ENCODE peak calls at places on chromosomes 5 and 9, in six cellular contexts. C is HepG2, W is foreskin fibroblast, Y is AG09319, D is choroid plexus epithelial cell, P is WTC11. I is an unnamed sample.

GRCh38 chr9:130448035-130448624 is 3.4 kb downstream of the ASS1 start:
- DNase-seq in C (no peak), W (peak), Y (peak), D (peak), P (peak), I (no peak)

GRCh38 chr9:100730126-100730525 is 152.2 kb downstream of the CAVIN4 start:
- DNase-seq in C (no peak), W (no peak), Y (no peak), D (no peak), P (no peak), I (no peak)

GRCh38 chr9:26508897-26509296 is 383.7 kb downstream of the CAAP1 start:
- DNase-seq in C (no peak), W (no peak), Y (no peak), D (no peak), P (no peak), I (no peak)

GRCh38 chr9:93945400-93946337 is 9.5 kb downstream of the BARX1 start:
- DNase-seq in C (no peak), W (no peak), Y (no peak), D (no peak), P (no peak), I (no peak)

GRCh38 chr5:66840527-66841013 is 244.4 kb downstream of the MAST4 start:
- DNase-seq in C (peak), W (peak), Y (no peak), D (no peak), P (no peak), I (no peak)

GRCh38 chr5:87686975-87687374 is 274.2 kb upstream of the CCNH start:
- DNase-seq in C (no peak), W (no peak), Y (no peak), D (no peak), P (no peak), I (no peak)

GRCh38 chr5:118405650-118406061 is 582.7 kb downstream of the DTWD2 start:
- DNase-seq in C (no peak), W (no peak), Y (no peak), D (no peak), P (peak), I (no peak)

GRCh38 chr5:123628860-123629544 is 117.0 kb downstream of the CSNK1G3 start:
- DNase-seq in C (no peak), W (no peak), Y (no peak), D (no peak), P (no peak), I (no peak)

GRCh38 chr5:180142824-180143610 is 66.0 kb downstream of the RASGEF1C start:
- DNase-seq in C (no peak), W (no peak), Y (no peak), D (no peak), P (no peak), I (no peak)

GRCh38 chr5:132176543-132176945 is 51.1 kb downstream of the P4HA2 start:
- DNase-seq in C (no peak), W (no peak), Y (no peak), D (no peak), P (peak), I (no peak)

GRCh38 chr9:79057576-79057975 is 514.2 kb upstream of the TLE4 start:
- DNase-seq in C (no peak), W (peak), Y (peak), D (peak), P (no peak), I (no peak)

GRCh38 chr9:38232895-38233294 is 159.6 kb upstream of the ALDH1B1 start:
- DNase-seq in C (no peak), W (no peak), Y (no peak), D (no peak), P (no peak), I (no peak)

GRCh38 chr5:172410160-172410559 is 44.2 kb downstream of the SH3PXD2B start:
- DNase-seq in C (no peak), W (peak), Y (no peak), D (peak), P (no peak), I (no peak)

GRCh38 chr9:22142681-22143080 is 133.6 kb upstream of the CDKN2B start:
- DNase-seq in C (no peak), W (peak), Y (no peak), D (peak), P (no peak), I (no peak)

GRCh38 chr9:125024917-125025316 is 84.0 kb upstream of the GOLGA1 start:
- DNase-seq in C (no peak), W (no peak), Y (no peak), D (no peak), P (no peak), I (no peak)

GRCh38 chr5:164256351-164256750 is 750.9 kb downstream of the MAT2B start:
- DNase-seq in C (no peak), W (peak), Y (no peak), D (no peak), P (no peak), I (no peak)

GRCh38 chr9:133187561-133188005 is 21.5 kb downstream of the OBP2B start:
- DNase-seq in C (no peak), W (no peak), Y (no peak), D (no peak), P (no peak), I (no peak)

GRCh38 chr9:86836797-86837196 is 110.5 kb downstream of the GAS1 start:
- DNase-seq in C (no peak), W (no peak), Y (no peak), D (no peak), P (no peak), I (no peak)

GRCh38 chr9:86838883-86839497 is 108.3 kb downstream of the GAS1 start:
- DNase-seq in C (no peak), W (no peak), Y (no peak), D (no peak), P (no peak), I (no peak)

GRCh38 chr9:86842573-86842972 is 104.7 kb downstream of the GAS1 start:
- DNase-seq in C (no peak), W (no peak), Y (no peak), D (no peak), P (no peak), I (no peak)

GRCh38 chr9:86837345-86837744 is 110.0 kb downstream of the GAS1 start:
- DNase-seq in C (no peak), W (no peak), Y (no peak), D (no peak), P (no peak), I (no peak)

GRCh38 chr9:86839522-86839921 is 107.8 kb downstream of the GAS1 start:
- DNase-seq in C (no peak), W (no peak), Y (no peak), D (no peak), P (no peak), I (no peak)
- TF ChIP-seq CTCF in C (no peak), W (no peak), Y (no peak), D (no peak), P (no peak), I (no peak)

DNA sequence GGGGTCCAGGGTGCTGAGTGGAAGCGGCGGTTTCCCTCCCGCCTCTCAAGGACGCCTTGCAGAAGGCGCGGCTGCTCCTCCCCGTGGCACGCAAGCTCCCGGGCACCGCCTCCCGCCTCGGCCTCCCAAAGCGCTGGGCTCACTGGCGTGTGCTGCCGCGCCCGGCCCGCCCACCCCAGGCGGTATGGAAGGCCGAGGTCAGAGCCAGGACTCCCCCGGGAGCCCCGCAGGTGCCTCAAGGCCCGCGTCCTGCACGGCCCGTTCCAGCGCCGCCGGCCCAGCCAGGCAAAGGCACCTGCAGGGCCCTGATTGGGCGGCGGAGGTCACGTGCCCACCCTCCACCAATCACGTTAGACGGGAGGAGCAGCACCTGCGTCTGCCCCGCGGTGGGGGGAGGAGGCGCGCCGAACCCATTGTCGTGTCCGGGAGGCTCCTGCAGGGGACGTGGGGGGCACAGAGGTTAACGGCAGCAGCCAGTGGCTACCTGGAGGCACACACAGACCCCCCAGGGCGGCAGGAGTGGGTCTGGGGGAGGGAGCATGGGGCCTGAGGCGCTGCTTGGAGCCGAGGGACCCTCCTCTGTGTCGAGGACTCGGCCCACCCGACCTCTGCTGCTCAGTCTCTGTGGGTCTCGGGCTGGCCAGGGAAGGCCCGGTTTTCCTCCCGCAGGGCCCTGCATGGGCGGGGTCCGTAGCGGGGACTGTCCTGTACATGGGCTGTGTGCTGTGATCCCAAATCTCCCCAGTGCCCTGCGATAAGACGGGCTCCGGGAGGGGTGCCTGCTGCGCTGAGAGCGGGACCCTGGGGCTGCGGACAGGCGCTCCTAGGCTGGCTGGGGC is 2.0 kb upstream of the LCN12 start:
- DNase-seq in C (peak), W (peak), Y (peak), D (peak), P (peak), I (peak)
- TF ChIP-seq CTCF in C (peak), W (no peak), Y (no peak), D (no peak), P (no peak), I (peak)

GRCh38 chr5:146040559-146040958 is 64.8 kb downstream of the PLAC8L1 start:
- DNase-seq in C (no peak), W (no peak), Y (no peak), D (peak), P (no peak), I (no peak)

GRCh38 chr5:146042628-146043279 is 62.6 kb downstream of the PLAC8L1 start:
- DNase-seq in C (no peak), W (peak), Y (peak), D (peak), P (no peak), I (peak)

GRCh38 chr5:146039420-146039819 is 66.0 kb downstream of the PLAC8L1 start:
- DNase-seq in C (no peak), W (no peak), Y (no peak), D (no peak), P (no peak), I (no peak)

GRCh38 chr5:146043722-146044121 is 61.7 kb downstream of the PLAC8L1 start:
- DNase-seq in C (no peak), W (no peak), Y (no peak), D (no peak), P (no peak), I (no peak)

DNA sequence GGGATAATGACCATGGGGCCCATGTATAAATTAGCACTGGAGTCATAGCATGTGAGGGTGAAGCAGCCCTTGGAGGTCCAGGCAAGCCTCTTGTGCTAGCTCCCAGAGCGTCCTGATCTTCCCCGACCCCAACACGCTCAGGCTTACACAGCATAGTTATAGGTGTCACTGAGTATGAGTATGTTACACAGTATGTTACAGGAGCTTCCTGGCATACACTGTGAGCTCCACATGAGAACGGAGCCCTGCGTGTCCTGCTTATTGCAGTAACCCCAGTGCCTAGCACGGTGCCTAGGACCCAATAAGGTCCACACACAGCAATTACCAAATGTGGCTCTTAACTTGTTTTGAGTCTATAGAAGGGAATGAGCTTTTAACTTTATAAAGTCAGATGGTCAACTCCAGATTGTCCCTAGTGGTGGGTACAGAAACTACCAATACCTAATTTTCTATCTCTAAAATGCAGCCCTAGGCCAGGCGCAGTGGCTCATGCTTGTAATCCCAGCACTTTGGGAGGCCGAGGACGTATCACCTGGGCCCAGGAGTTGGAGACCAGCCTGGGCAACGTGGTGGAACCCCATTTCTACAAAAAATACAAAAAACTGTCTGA is 64.1 kb downstream of the PLAC8L1 start:
- DNase-seq in C (no peak), W (peak), Y (no peak), D (peak), P (no peak), I (no peak)
- TF ChIP-seq CTCF in C (peak), W (peak), Y (peak), D (peak), P (no peak), I (peak)

GRCh38 chr5:177498013-177498847 is 826 bp upstream of the PDLIM7 start:
- DNase-seq in C (peak), W (peak), Y (no peak), D (peak), P (peak), I (no peak)

GRCh38 chr5:177497011-177497296 is 450 bp downstream of the PDLIM7 start:
- DNase-seq in C (no peak), W (no peak), Y (no peak), D (no peak), P (no peak), I (no peak)

GRCh38 chr5:177495243-177496060 is 2.0 kb downstream of the PDLIM7 start:
- DNase-seq in C (peak), W (peak), Y (peak), D (peak), P (peak), I (no peak)

GRCh38 chr5:177496111-177497010 is 1.0 kb downstream of the PDLIM7 start:
- DNase-seq in C (peak), W (peak), Y (peak), D (peak), P (peak), I (peak)

GRCh38 chr5:177497297-177498012 is at the start of gene PDLIM7:
- DNase-seq in C (peak), W (peak), Y (peak), D (peak), P (peak), I (peak)
- TF ChIP-seq CTCF in C (peak), W (no peak), Y (peak), D (peak), P (no peak), I (no peak)

GRCh38 chr5:44605926-44606325 is 202.8 kb upstream of the MRPS30 start:
- DNase-seq in C (no peak), W (no peak), Y (no peak), D (no peak), P (no peak), I (no peak)

DNA sequence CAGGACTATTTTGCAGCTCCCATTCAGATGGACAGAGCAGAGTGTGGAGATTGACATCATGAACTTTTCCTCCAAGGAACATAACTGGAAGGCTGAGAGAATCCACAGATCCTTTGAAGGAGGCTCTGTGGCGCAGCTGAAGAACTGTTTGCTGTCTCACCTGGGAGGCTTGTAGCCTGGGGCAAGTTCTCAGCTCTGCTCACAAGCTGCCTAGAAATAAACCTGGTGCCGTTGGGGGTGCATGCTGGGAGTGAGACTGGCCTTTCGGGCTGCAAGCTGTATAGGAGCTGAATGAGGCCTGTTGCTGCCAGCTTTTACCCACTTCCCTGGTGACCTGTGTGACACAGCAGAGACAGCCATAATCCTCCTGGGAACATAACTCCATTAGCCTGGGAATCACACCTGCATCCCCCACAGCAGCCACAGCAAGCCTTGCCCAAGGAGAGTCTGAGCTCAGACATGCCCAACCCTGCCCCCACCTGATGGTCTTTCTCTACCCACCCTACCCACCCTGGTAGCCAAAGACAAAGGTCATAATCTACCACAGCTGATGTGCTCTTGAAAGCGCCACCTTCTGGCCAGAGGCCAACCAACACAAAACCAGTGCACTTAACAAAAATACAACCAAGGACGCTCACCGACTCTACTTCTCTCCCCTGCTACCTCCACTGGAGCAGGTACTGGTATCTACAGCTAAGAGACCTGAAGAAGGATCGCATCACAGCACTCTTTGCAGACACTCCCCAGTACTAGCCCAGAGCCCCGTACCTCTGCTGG is 205.1 kb upstream of the MRPS30 start:
- DNase-seq in C (no peak), W (no peak), Y (no peak), D (no peak), P (peak), I (peak)
- TF ChIP-seq CTCF in C (no peak), W (no peak), Y (peak), D (no peak), P (peak), I (peak)

GRCh38 chr5:155027993-155028629 is 14.6 kb downstream of the KIF4B start:
- DNase-seq in C (peak), W (no peak), Y (no peak), D (peak), P (no peak), I (peak)
- TF ChIP-seq CTCF in C (peak), W (peak), Y (no peak), D (peak), P (no peak), I (peak)